ENCODE peak calls at places on chromosome 5, in ten cellular contexts. One of them, this sample, is unnamed.

GRCh38 chr5:52922384-52922783 is 66.8 kb upstream of the ITGA2 start:
- DNase-seq in left ventricle myocardium inferior: no peak
- DNase-seq in cardiac muscle cell: peak; percentile 90
- DNase-seq in GM23248: peak; percentile 76
- DNase-seq in astrocyte: peak; percentile 73
- DNase-seq in heart left ventricle: no peak
- DNase-seq in PC-9: peak; percentile 98
- DNase-seq in testis: no peak
- DNase-seq in psoas muscle: no peak
- DNase-seq in MM.1S: no peak
- DNase-seq in this sample: no peak

GRCh38 chr5:127865273-127865672 is 162.1 kb downstream of the CCDC192 start:
- DNase-seq in cardiac muscle cell: no peak
- DNase-seq in MM.1S: no peak
- DNase-seq in heart left ventricle: no peak
- DNase-seq in testis: no peak
- DNase-seq in psoas muscle: no peak
- DNase-seq in GM23248: no peak
- DNase-seq in left ventricle myocardium inferior: no peak
- DNase-seq in astrocyte: no peak
- DNase-seq in PC-9: no peak
- DNase-seq in this sample: no peak

GRCh38 chr5:16866795-16867584 is 69.1 kb downstream of the MYO10 start:
- DNase-seq in astrocyte: peak; percentile 70
- DNase-seq in psoas muscle: no peak
- DNase-seq in MM.1S: no peak
- DNase-seq in testis: peak; percentile 50
- DNase-seq in GM23248: no peak
- DNase-seq in heart left ventricle: no peak
- DNase-seq in left ventricle myocardium inferior: no peak
- DNase-seq in PC-9: no peak
- DNase-seq in cardiac muscle cell: peak; percentile 66
- DNase-seq in this sample: no peak

GRCh38 chr5:97231025-97231636 is 48.1 kb upstream of the RIOK2 start:
- DNase-seq in astrocyte: peak; percentile 58
- DNase-seq in cardiac muscle cell: peak; percentile 88
- DNase-seq in MM.1S: peak; percentile 74
- DNase-seq in PC-9: peak; percentile 62
- DNase-seq in left ventricle myocardium inferior: no peak
- DNase-seq in GM23248: peak; percentile 90
- DNase-seq in heart left ventricle: no peak
- DNase-seq in psoas muscle: no peak
- DNase-seq in testis: peak; percentile 60
- DNase-seq in this sample: no peak

GRCh38 chr5:125281662-125282061 is 535.2 kb upstream of the ZNF608 start:
- DNase-seq in astrocyte: no peak
- DNase-seq in heart left ventricle: no peak
- DNase-seq in GM23248: no peak
- DNase-seq in MM.1S: no peak
- DNase-seq in cardiac muscle cell: no peak
- DNase-seq in psoas muscle: no peak
- DNase-seq in testis: no peak
- DNase-seq in left ventricle myocardium inferior: no peak
- DNase-seq in PC-9: no peak
- DNase-seq in this sample: no peak

GRCh38 chr5:131164161-131164930 is 710 bp downstream of the HINT1 start:
- DNase-seq in MM.1S: peak; percentile 75
- DNase-seq in left ventricle myocardium inferior: peak; percentile 55
- DNase-seq in heart left ventricle: peak; percentile 62
- DNase-seq in testis: peak; percentile 75
- DNase-seq in cardiac muscle cell: peak; percentile 72
- DNase-seq in GM23248: peak; percentile 92
- DNase-seq in astrocyte: peak; percentile 74
- DNase-seq in psoas muscle: peak; percentile 80
- DNase-seq in PC-9: peak; percentile 78
- DNase-seq in this sample: peak; percentile 48

GRCh38 chr5:77990020-77990419 is 213.9 kb upstream of the TBCA start:
- DNase-seq in GM23248: no peak
- DNase-seq in heart left ventricle: no peak
- DNase-seq in left ventricle myocardium inferior: no peak
- DNase-seq in MM.1S: no peak
- DNase-seq in cardiac muscle cell: no peak
- DNase-seq in psoas muscle: no peak
- DNase-seq in testis: no peak
- DNase-seq in astrocyte: no peak
- DNase-seq in PC-9: no peak
- DNase-seq in this sample: no peak

GRCh38 chr5:1727571-1727970 is 72.1 kb downstream of the MRPL36 start:
- DNase-seq in psoas muscle: no peak
- DNase-seq in MM.1S: peak; percentile 84
- DNase-seq in astrocyte: no peak
- DNase-seq in heart left ventricle: no peak
- DNase-seq in left ventricle myocardium inferior: no peak
- DNase-seq in PC-9: no peak
- DNase-seq in GM23248: no peak
- DNase-seq in cardiac muscle cell: no peak
- DNase-seq in testis: peak; percentile 9
- DNase-seq in this sample: no peak

GRCh38 chr5:82365744-82366228 is 87.6 kb upstream of the RPS23 start:
- DNase-seq in PC-9: peak; percentile 90
- DNase-seq in heart left ventricle: no peak
- DNase-seq in astrocyte: peak; percentile 85
- DNase-seq in cardiac muscle cell: peak; percentile 76
- DNase-seq in MM.1S: no peak
- DNase-seq in psoas muscle: no peak
- DNase-seq in testis: no peak
- DNase-seq in GM23248: peak; percentile 78
- DNase-seq in left ventricle myocardium inferior: no peak
- DNase-seq in this sample: no peak

GRCh38 chr5:175388531-175388930 is 55.5 kb downstream of the DRD1 start:
- DNase-seq in PC-9: no peak
- DNase-seq in heart left ventricle: no peak
- DNase-seq in astrocyte: no peak
- DNase-seq in GM23248: no peak
- DNase-seq in MM.1S: no peak
- DNase-seq in left ventricle myocardium inferior: no peak
- DNase-seq in testis: no peak
- DNase-seq in cardiac muscle cell: no peak
- DNase-seq in psoas muscle: no peak
- DNase-seq in this sample: no peak

GRCh38 chr5:57804007-57804444 is 321.4 kb upstream of the ACTBL2 start:
- DNase-seq in heart left ventricle: no peak
- DNase-seq in astrocyte: peak; percentile 99
- DNase-seq in left ventricle myocardium inferior: no peak
- DNase-seq in testis: no peak
- DNase-seq in GM23248: peak; percentile 83
- DNase-seq in PC-9: peak; percentile 58
- DNase-seq in cardiac muscle cell: no peak
- DNase-seq in MM.1S: no peak
- DNase-seq in psoas muscle: no peak
- DNase-seq in this sample: no peak

GRCh38 chr5:143016777-143017374 is 246.7 kb downstream of the ARHGAP26 start:
- DNase-seq in astrocyte: peak; percentile 44
- DNase-seq in PC-9: no peak
- DNase-seq in GM23248: peak; percentile 70
- DNase-seq in cardiac muscle cell: peak; percentile 79
- DNase-seq in psoas muscle: no peak
- DNase-seq in heart left ventricle: peak; percentile 42
- DNase-seq in testis: peak; percentile 45
- DNase-seq in left ventricle myocardium inferior: no peak
- DNase-seq in MM.1S: peak; percentile 61
- DNase-seq in this sample: no peak

GRCh38 chr5:71631070-71631469 is 43.9 kb downstream of the MCCC2 start:
- DNase-seq in psoas muscle: no peak
- DNase-seq in testis: no peak
- DNase-seq in heart left ventricle: peak; percentile 34
- DNase-seq in PC-9: no peak
- DNase-seq in cardiac muscle cell: no peak
- DNase-seq in GM23248: no peak
- DNase-seq in left ventricle myocardium inferior: peak; percentile 39
- DNase-seq in astrocyte: no peak
- DNase-seq in MM.1S: no peak
- DNase-seq in this sample: no peak

GRCh38 chr5:144205141-144205551 is 34.5 kb downstream of the KCTD16 start:
- DNase-seq in cardiac muscle cell: peak; percentile 45
- DNase-seq in MM.1S: no peak
- DNase-seq in GM23248: peak; percentile 72
- DNase-seq in heart left ventricle: no peak
- DNase-seq in testis: peak; percentile 20
- DNase-seq in PC-9: no peak
- DNase-seq in psoas muscle: peak; percentile 17
- DNase-seq in astrocyte: peak; percentile 45
- DNase-seq in left ventricle myocardium inferior: peak; percentile 17
- DNase-seq in this sample: no peak

GRCh38 chr5:9337908-9338307 is 208.0 kb downstream of the SEMA5A start:
- DNase-seq in heart left ventricle: no peak
- DNase-seq in GM23248: peak; percentile 82
- DNase-seq in astrocyte: peak; percentile 63
- DNase-seq in psoas muscle: no peak
- DNase-seq in testis: no peak
- DNase-seq in cardiac muscle cell: peak; percentile 64
- DNase-seq in MM.1S: no peak
- DNase-seq in left ventricle myocardium inferior: no peak
- DNase-seq in PC-9: no peak
- DNase-seq in this sample: no peak

GRCh38 chr5:155982354-155982753 is 344.6 kb upstream of the SGCD start:
- DNase-seq in psoas muscle: no peak
- DNase-seq in testis: no peak
- DNase-seq in MM.1S: no peak
- DNase-seq in GM23248: peak; percentile 9
- DNase-seq in left ventricle myocardium inferior: no peak
- DNase-seq in cardiac muscle cell: no peak
- DNase-seq in PC-9: no peak
- DNase-seq in heart left ventricle: no peak
- DNase-seq in astrocyte: no peak
- DNase-seq in this sample: no peak

GRCh38 chr5:4553968-4554367 is 586.2 kb upstream of the ADAMTS16 start:
- DNase-seq in heart left ventricle: no peak
- DNase-seq in GM23248: no peak
- DNase-seq in left ventricle myocardium inferior: no peak
- DNase-seq in PC-9: no peak
- DNase-seq in astrocyte: no peak
- DNase-seq in cardiac muscle cell: no peak
- DNase-seq in MM.1S: no peak
- DNase-seq in psoas muscle: no peak
- DNase-seq in testis: no peak
- DNase-seq in this sample: no peak

GRCh38 chr5:43694027-43694426 is 91.0 kb downstream of the NNT start:
- DNase-seq in cardiac muscle cell: peak; percentile 11
- DNase-seq in heart left ventricle: no peak
- DNase-seq in astrocyte: no peak
- DNase-seq in testis: no peak
- DNase-seq in left ventricle myocardium inferior: no peak
- DNase-seq in psoas muscle: no peak
- DNase-seq in PC-9: no peak
- DNase-seq in MM.1S: no peak
- DNase-seq in GM23248: no peak
- DNase-seq in this sample: no peak

GRCh38 chr5:93899026-93899600 is 157.7 kb upstream of the POU5F2 start:
- DNase-seq in testis: no peak
- DNase-seq in psoas muscle: no peak
- DNase-seq in cardiac muscle cell: peak; percentile 8
- DNase-seq in left ventricle myocardium inferior: no peak
- DNase-seq in heart left ventricle: no peak
- DNase-seq in astrocyte: no peak
- DNase-seq in MM.1S: peak; percentile 33
- DNase-seq in GM23248: peak; percentile 18
- DNase-seq in PC-9: no peak
- DNase-seq in this sample: no peak

GRCh38 chr5:84242286-84242685 is 142.4 kb downstream of the EDIL3 start:
- DNase-seq in left ventricle myocardium inferior: no peak
- DNase-seq in psoas muscle: no peak
- DNase-seq in GM23248: peak; percentile 77
- DNase-seq in PC-9: no peak
- DNase-seq in astrocyte: peak; percentile 92
- DNase-seq in heart left ventricle: no peak
- DNase-seq in cardiac muscle cell: peak; percentile 84
- DNase-seq in testis: no peak
- DNase-seq in MM.1S: no peak
- DNase-seq in this sample: no peak

GRCh38 chr5:139368613-139369012 is 14.5 kb downstream of the SLC23A1 start:
- DNase-seq in GM23248: no peak
- DNase-seq in heart left ventricle: no peak
- DNase-seq in testis: no peak
- DNase-seq in left ventricle myocardium inferior: no peak
- DNase-seq in psoas muscle: no peak
- DNase-seq in astrocyte: no peak
- DNase-seq in PC-9: no peak
- DNase-seq in cardiac muscle cell: no peak
- DNase-seq in MM.1S: no peak
- DNase-seq in this sample: no peak
- H3K36me3 ChIP-seq in GM23248: peaks cover 61% of the 10 kb centered on the region
- H3K36me3 ChIP-seq in heart left ventricle: peaks cover 97% of the 10 kb centered on the region
- H3K36me3 ChIP-seq in testis: no peaks in the 10 kb centered on the region
- H3K36me3 ChIP-seq in left ventricle myocardium inferior: peaks cover 88% of the 10 kb centered on the region
- H3K36me3 ChIP-seq in psoas muscle: peaks cover 85% of the 10 kb centered on the region
- H3K36me3 ChIP-seq in astrocyte: peaks cover 27% of the 10 kb centered on the region
- H3K36me3 ChIP-seq in PC-9: peaks cover 31% of the 10 kb centered on the region
- H3K36me3 ChIP-seq in cardiac muscle cell: peaks cover 64% of the 10 kb centered on the region
- H3K36me3 ChIP-seq in MM.1S: peaks cover 8% of the 10 kb centered on the region
- H3K36me3 ChIP-seq in this sample: peaks cover 33% of the 10 kb centered on the region

GRCh38 chr5:68274847-68275700 is 59.5 kb downstream of the PIK3R1 start:
- DNase-seq in astrocyte: no peak
- DNase-seq in cardiac muscle cell: no peak
- DNase-seq in GM23248: no peak
- DNase-seq in MM.1S: no peak
- DNase-seq in heart left ventricle: no peak
- DNase-seq in testis: no peak
- DNase-seq in left ventricle myocardium inferior: no peak
- DNase-seq in psoas muscle: no peak
- DNase-seq in PC-9: no peak
- DNase-seq in this sample: no peak
- H3K36me3 ChIP-seq in astrocyte: peaks cover 3% of the 10 kb centered on the region
- H3K36me3 ChIP-seq in cardiac muscle cell: no peaks in the 10 kb centered on the region
- H3K36me3 ChIP-seq in GM23248: peaks cover 22% of the 10 kb centered on the region
- H3K36me3 ChIP-seq in MM.1S: peaks cover 6% of the 10 kb centered on the region
- H3K36me3 ChIP-seq in heart left ventricle: peaks cover 69% of the 10 kb centered on the region
- H3K36me3 ChIP-seq in testis: no peaks in the 10 kb centered on the region
- H3K36me3 ChIP-seq in left ventricle myocardium inferior: peaks cover 61% of the 10 kb centered on the region
- H3K36me3 ChIP-seq in psoas muscle: peaks cover 64% of the 10 kb centered on the region
- H3K36me3 ChIP-seq in PC-9: no peaks in the 10 kb centered on the region
- H3K36me3 ChIP-seq in this sample: peaks cover 7% of the 10 kb centered on the region

GRCh38 chr5:172343741-172344140 is 60.2 kb upstream of the UBTD2 start:
- DNase-seq in astrocyte: no peak
- DNase-seq in left ventricle myocardium inferior: no peak
- DNase-seq in GM23248: no peak
- DNase-seq in psoas muscle: no peak
- DNase-seq in cardiac muscle cell: no peak
- DNase-seq in testis: no peak
- DNase-seq in PC-9: no peak
- DNase-seq in MM.1S: no peak
- DNase-seq in heart left ventricle: no peak
- DNase-seq in this sample: no peak
- H3K36me3 ChIP-seq in astrocyte: peaks cover 54% of the 10 kb centered on the region
- H3K36me3 ChIP-seq in left ventricle myocardium inferior: peaks cover 37% of the 10 kb centered on the region
- H3K36me3 ChIP-seq in GM23248: peaks cover 11% of the 10 kb centered on the region
- H3K36me3 ChIP-seq in psoas muscle: peaks cover 9% of the 10 kb centered on the region
- H3K36me3 ChIP-seq in cardiac muscle cell: peaks cover 7% of the 10 kb centered on the region
- H3K36me3 ChIP-seq in testis: no peaks in the 10 kb centered on the region
- H3K36me3 ChIP-seq in PC-9: no peaks in the 10 kb centered on the region
- H3K36me3 ChIP-seq in MM.1S: no peaks in the 10 kb centered on the region
- H3K36me3 ChIP-seq in heart left ventricle: peaks cover 72% of the 10 kb centered on the region
- H3K36me3 ChIP-seq in this sample: no peaks in the 10 kb centered on the region

GRCh38 chr5:158715592-158715991 is 384.1 kb downstream of the EBF1 start:
- DNase-seq in PC-9: no peak
- DNase-seq in cardiac muscle cell: no peak
- DNase-seq in left ventricle myocardium inferior: no peak
- DNase-seq in GM23248: no peak
- DNase-seq in testis: no peak
- DNase-seq in psoas muscle: no peak
- DNase-seq in astrocyte: no peak
- DNase-seq in heart left ventricle: no peak
- DNase-seq in MM.1S: no peak
- DNase-seq in this sample: no peak
- H3K36me3 ChIP-seq in PC-9: no peaks in the 10 kb centered on the region
- H3K36me3 ChIP-seq in cardiac muscle cell: no peaks in the 10 kb centered on the region
- H3K36me3 ChIP-seq in left ventricle myocardium inferior: peaks cover 30% of the 10 kb centered on the region
- H3K36me3 ChIP-seq in GM23248: peaks cover 24% of the 10 kb centered on the region
- H3K36me3 ChIP-seq in testis: no peaks in the 10 kb centered on the region
- H3K36me3 ChIP-seq in psoas muscle: no peaks in the 10 kb centered on the region
- H3K36me3 ChIP-seq in astrocyte: no peaks in the 10 kb centered on the region
- H3K36me3 ChIP-seq in heart left ventricle: peaks cover 7% of the 10 kb centered on the region
- H3K36me3 ChIP-seq in MM.1S: no peaks in the 10 kb centered on the region
- H3K36me3 ChIP-seq in this sample: no peaks in the 10 kb centered on the region

This sample was measured in effector memory CD4-positive, alpha-beta T cell.